ENCODE peak calls at places on chromosomes 16 and 17, in eight cellular contexts. U is mesendoderm, S is spleen, X is fibroblast of lung, F is psoas muscle, J is SJCRH30, P is pancreas, B is OCI-LY7. A is an unnamed sample.
A peak's percentile ranks its signal among the peaks of the same experiment; 100 is the strongest.

GRCh38 chr16:11151156-11151904 is 104.7 kb downstream of the SOCS1 start:
- DNase-seq in F (no peak), B (no peak), S (peak; percentile 56), J (peak; percentile 53), U (no peak), P (no peak), X (no peak), A (peak; percentile 50)

GRCh38 chr17:29613371-29613837 is 9.3 kb downstream of the CORO6 start:
- DNase-seq in U (peak; percentile 96), S (peak; percentile 97), J (no peak), P (peak; percentile 98), F (peak; percentile 96), B (peak; percentile 74), X (peak; percentile 75), A (no peak)

GRCh38 chr16:50268352-50268751 is 2.0 kb downstream of the ADCY7 start:
- DNase-seq in F (no peak), X (no peak), S (peak; percentile 45), P (peak; percentile 9), B (peak; percentile 48), U (no peak), J (peak; percentile 76), A (no peak)

GRCh38 chr17:4318186-4318585 is 48.3 kb downstream of the UBE2G1 start:
- DNase-seq in S (no peak), B (no peak), U (peak; percentile 21), P (no peak), X (no peak), J (no peak), F (no peak), A (no peak)

GRCh38 chr16:11914210-11914758 is 1.5 kb downstream of the GSPT1 start:
- DNase-seq in S (no peak), P (no peak), F (no peak), J (no peak), X (peak; percentile 5), B (peak; percentile 37), U (no peak), A (no peak)

GRCh38 chr16:28951410-28951943 is 740 bp downstream of the NFATC2IP start:
- DNase-seq in X (no peak), B (no peak), U (peak; percentile 22), S (peak; percentile 81), P (no peak), J (peak; percentile 28), F (no peak), A (peak; percentile 35)

GRCh38 chr16:55367301-55367745 is 43.3 kb downstream of the IRX6 start:
- DNase-seq in J (peak; percentile 51), F (no peak), U (no peak), X (peak; percentile 10), B (no peak), S (no peak), P (no peak), A (no peak)

GRCh38 chr16:50837324-50837723 is 95.4 kb downstream of the CYLD start:
- DNase-seq in F (no peak), P (no peak), U (no peak), S (no peak), J (no peak), X (no peak), B (no peak), A (no peak)

GRCh38 chr17:17112628-17113200 is 70.5 kb downstream of the MPRIP start:
- DNase-seq in U (no peak), F (no peak), S (no peak), J (no peak), P (no peak), X (no peak), B (no peak), A (no peak)

GRCh38 chr17:17116406-17116805 is 74.1 kb downstream of the MPRIP start:
- DNase-seq in X (no peak), F (no peak), S (no peak), B (no peak), P (no peak), U (no peak), J (no peak), A (no peak)

GRCh38 chr17:17115620-17116019 is 73.4 kb downstream of the MPRIP start:
- DNase-seq in U (no peak), S (no peak), X (no peak), J (no peak), F (no peak), P (no peak), B (no peak), A (no peak)

GRCh38 chr17:17111401-17112393 is 69.4 kb downstream of the MPRIP start:
- DNase-seq in P (no peak), F (no peak), S (peak; percentile 72), J (no peak), B (no peak), U (no peak), X (no peak), A (no peak)

DNA sequence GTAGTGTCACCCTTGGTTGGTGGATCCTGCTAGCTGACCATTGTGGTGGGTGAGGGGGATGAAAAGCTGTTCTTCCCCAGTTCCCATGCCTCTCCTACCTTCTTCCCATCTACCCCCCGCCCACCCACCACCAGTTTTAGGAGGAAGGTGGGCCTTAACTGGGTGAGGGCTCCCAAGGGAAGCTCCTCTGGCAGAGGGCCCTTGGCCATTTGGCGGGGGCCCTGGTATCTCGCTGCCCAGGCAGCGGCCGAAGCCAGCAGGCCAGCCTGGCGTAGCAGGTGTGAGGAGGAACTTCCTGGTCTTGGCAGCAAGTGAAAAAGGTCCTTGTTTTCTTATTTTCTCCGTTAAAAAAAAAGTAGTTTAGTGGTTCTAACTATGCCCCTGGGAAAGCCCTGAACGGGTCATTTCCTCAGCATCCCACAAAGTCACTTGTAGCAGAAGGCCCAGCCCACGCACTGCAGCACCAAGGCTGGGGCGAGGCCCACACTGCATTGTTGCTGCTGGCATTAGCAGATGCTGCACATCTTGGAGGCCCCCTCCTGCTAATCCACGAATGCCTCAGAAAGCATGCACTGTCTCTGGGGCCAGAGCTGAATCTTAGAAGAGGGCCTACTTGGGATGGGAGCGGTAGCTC is 72.5 kb downstream of the MPRIP start:
- DNase-seq in U (no peak), J (no peak), B (no peak), F (no peak), X (peak; percentile 37), P (no peak), S (no peak), A (no peak)
- H3K27ac ChIP-seq in U (no peak overlapping the region), J (no peak overlapping the region), B (no peak overlapping the region), F (peak overlapping the region; percentile 53), X (no peak overlapping the region), P (peak overlapping the region; percentile 33), S (no peak overlapping the region), A (no peak overlapping the region)

GRCh38 chr17:80760501-80760900 is 215.9 kb downstream of the RPTOR start:
- DNase-seq in B (peak; percentile 88), S (peak; percentile 78), X (no peak), P (no peak), F (no peak), U (no peak), J (no peak), A (no peak)

GRCh38 chr17:80763293-80763867 is 218.7 kb downstream of the RPTOR start:
- DNase-seq in X (no peak), U (no peak), S (no peak), P (no peak), J (no peak), B (no peak), F (no peak), A (no peak)

GRCh38 chr17:80761421-80761871 is 216.8 kb downstream of the RPTOR start:
- DNase-seq in B (no peak), X (peak; percentile 89), S (no peak), P (no peak), U (no peak), J (peak; percentile 50), F (no peak), A (no peak)

GRCh38 chr17:80758793-80759673 is 214.4 kb downstream of the RPTOR start:
- DNase-seq in P (no peak), S (no peak), B (no peak), X (no peak), F (no peak), U (no peak), J (no peak), A (no peak)

DNA sequence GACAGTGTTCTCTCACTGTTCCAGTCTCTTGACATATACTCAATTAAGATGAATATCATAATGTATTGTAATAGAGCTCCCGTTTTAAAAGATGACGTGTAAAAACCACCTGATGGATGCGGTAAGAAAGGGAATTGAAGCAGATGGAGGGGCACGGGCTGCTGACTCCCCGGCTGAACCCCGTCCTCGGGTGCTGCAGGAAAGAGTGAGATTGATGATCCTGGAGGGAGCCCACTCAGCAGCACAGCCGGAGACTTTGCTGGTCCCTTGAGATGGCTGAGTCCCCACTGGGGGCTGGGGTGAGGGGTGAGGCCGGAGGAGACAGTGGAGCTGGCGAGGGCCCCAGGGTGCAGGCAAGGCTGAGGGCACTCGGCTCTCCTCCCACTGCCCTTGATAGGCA is 217.4 kb downstream of the RPTOR start:
- DNase-seq in S (no peak), B (no peak), X (no peak), J (no peak), U (no peak), F (no peak), P (no peak), A (no peak)
- H3K27ac ChIP-seq in S (no peak overlapping the region), B (peak overlapping the region; percentile 83), X (peak overlapping the region; percentile 26), J (peak overlapping the region; percentile 38), U (no peak overlapping the region), F (no peak overlapping the region), P (no peak overlapping the region), A (no peak overlapping the region)

DNA sequence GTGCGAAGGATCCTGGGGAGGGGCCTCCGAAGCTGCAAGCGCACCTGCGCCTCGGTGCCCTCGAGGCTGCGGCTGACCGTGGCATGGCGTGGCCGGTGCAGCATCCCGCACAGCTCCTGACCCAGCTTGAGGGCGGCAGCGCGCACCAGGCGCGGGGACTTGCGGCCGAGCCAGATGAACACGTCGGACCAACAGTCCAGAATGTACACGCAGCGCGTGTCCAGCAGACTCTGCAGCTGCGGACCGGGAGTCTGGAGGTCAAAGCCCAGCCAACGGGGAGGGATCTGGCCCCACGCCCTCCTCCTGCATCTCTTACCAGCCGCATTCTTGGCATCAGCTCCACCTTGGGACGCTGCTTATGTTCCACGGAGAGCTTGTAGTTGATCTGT is 10.9 kb downstream of the FLII start:
- DNase-seq in S (no peak), P (no peak), F (peak; percentile 53), B (no peak), J (no peak), U (no peak), X (no peak), A (no peak)
- H3K27ac ChIP-seq in S (peak overlapping the region; percentile 2), P (no peak overlapping the region), F (peak overlapping the region; percentile 61), B (no peak overlapping the region), J (no peak overlapping the region), U (no peak overlapping the region), X (no peak overlapping the region), A (no peak overlapping the region)

GRCh38 chr17:48545539-48545938 is 630 bp upstream of the HOXB2 start:
- DNase-seq in P (no peak), F (no peak), X (no peak), S (no peak), U (no peak), J (no peak), B (no peak), A (no peak)

GRCh38 chr17:48546187-48546923 is 1.4 kb upstream of the HOXB2 start:
- DNase-seq in J (peak; percentile 51), F (no peak), B (no peak), X (no peak), P (no peak), U (no peak), S (no peak), A (no peak)

GRCh38 chr17:48544356-48545021 is 420 bp downstream of the HOXB2 start:
- DNase-seq in P (peak; percentile 63), U (no peak), B (no peak), S (no peak), F (peak; percentile 91), J (peak; percentile 66), X (peak; percentile 94), A (no peak)

GRCh38 chr17:48543854-48544355 is 1.0 kb downstream of the HOXB2 start:
- DNase-seq in P (no peak), J (no peak), X (no peak), B (no peak), F (no peak), U (no peak), S (no peak), A (no peak)

GRCh38 chr17:48545022-48545376 is at the start of gene HOXB2:
- DNase-seq in X (no peak), J (peak; percentile 74), F (no peak), P (no peak), B (no peak), S (no peak), U (no peak), A (no peak)
- H3K27ac ChIP-seq in X (peak within 1 kb of the TSS; percentile 97), J (peak within 1 kb of the TSS; percentile 90), F (peak within 1 kb of the TSS; percentile 89), P (peak within 1 kb of the TSS; percentile 72), B (no peak within 1 kb of the TSS), S (peak within 1 kb of the TSS; percentile 88), U (no peak within 1 kb of the TSS), A (no peak within 1 kb of the TSS)